ENCODE peak calls at places on chromosome 9, in six cellular contexts. B is dermis microvascular lymphatic vessel endothelial cell; F is CD4-positive, CD25-positive, alpha-beta regulatory T cell; J is ELF-1; U is nucleus accumbens; P is activated T-cell treated with anti-CD3 and anti-CD28 coated beads for 1 hour. Q is an unnamed sample.

GRCh38 chr9:29865764-29866313 is 2292.6 kb upstream of the C9orf72 start:
- DNase-seq in B (no peak), F (no peak), J (no peak), U (no peak), P (no peak), Q (no peak)

GRCh38 chr9:108053555-108054061 is 564.0 kb upstream of the KLF4 start:
- DNase-seq in B (no peak), F (no peak), J (no peak), U (no peak), P (no peak), Q (no peak)

GRCh38 chr9:91682806-91683205 is 259.2 kb upstream of the NFIL3 start:
- DNase-seq in B (no peak), F (no peak), J (peak), U (no peak), P (no peak), Q (no peak)

GRCh38 chr9:130995399-130995941 is 13.5 kb upstream of the LAMC3 start:
- DNase-seq in B (no peak), F (no peak), J (no peak), U (no peak), P (no peak), Q (peak)

GRCh38 chr9:97615439-97616072 is 17.6 kb downstream of the TSTD2 start:
- DNase-seq in B (peak), F (peak), J (no peak), U (peak), P (peak), Q (peak)

GRCh38 chr9:114004221-114004716 is 73.8 kb downstream of the AMBP start:
- DNase-seq in B (peak), F (no peak), J (no peak), U (peak), P (no peak), Q (peak)

GRCh38 chr9:19154135-19154612 is 26.9 kb upstream of the PLIN2 start:
- DNase-seq in B (no peak), F (no peak), J (peak), U (no peak), P (no peak), Q (peak)

GRCh38 chr9:14256588-14256987 is 57.4 kb downstream of the NFIB start:
- DNase-seq in B (no peak), F (no peak), J (no peak), U (no peak), P (no peak), Q (no peak)

GRCh38 chr9:36535106-36535505 is 37.6 kb upstream of the MELK start:
- DNase-seq in B (no peak), F (no peak), J (no peak), U (no peak), P (no peak), Q (no peak)

GRCh38 chr9:105818903-105819302 is 124.6 kb downstream of the TMEM38B start:
- DNase-seq in B (no peak), F (no peak), J (no peak), U (no peak), P (no peak), Q (no peak)

GRCh38 chr9:89440548-89440947 is 57.4 kb downstream of the SEMA4D start:
- DNase-seq in B (no peak), F (no peak), J (no peak), U (no peak), P (no peak), Q (no peak)

GRCh38 chr9:92961627-92962302 is 14.4 kb downstream of the FGD3 start:
- DNase-seq in B (no peak), F (no peak), J (no peak), U (no peak), P (no peak), Q (no peak)

GRCh38 chr9:80664327-80665210 is 1024.8 kb downstream of the TLE1 start:
- DNase-seq in B (no peak), F (no peak), J (no peak), U (no peak), P (no peak), Q (no peak)

GRCh38 chr9:69121155-69122085 is 52.7 kb upstream of the TJP2 start:
- DNase-seq in B (peak), F (peak), J (peak), U (peak), P (peak), Q (peak)

GRCh38 chr9:129400971-129401622 is 219.8 kb downstream of the C9orf50 start:
- DNase-seq in B (no peak), F (no peak), J (no peak), U (no peak), P (no peak), Q (no peak)

GRCh38 chr9:4301302-4301701 is 1.4 kb upstream of the GLIS3 start:
- DNase-seq in B (no peak), F (no peak), J (no peak), U (no peak), P (no peak), Q (no peak)

GRCh38 chr9:98479449-98479848 is 224.0 kb upstream of the TBC1D2 start:
- DNase-seq in B (no peak), F (no peak), J (no peak), U (no peak), P (no peak), Q (no peak)